ENCODE peak calls at places on chromosome 22, in four cellular contexts. T, B, G and O are unnamed samples.

GRCh38 chr22:43295173-43295572 is 48.0 kb downstream of the SCUBE1 start:
- ATAC-seq in T (no peak), G (no peak), B (no peak), O (no peak)

GRCh38 chr22:47155912-47156311 is 393.5 kb downstream of the TBC1D22A start:
- ATAC-seq in T (no peak), B (no peak), G (no peak), O (no peak)

GRCh38 chr22:19429950-19430889 is 1.3 kb downstream of the HIRA start:
- ATAC-seq in B (no peak), G (peak), T (no peak), O (no peak)

GRCh38 chr22:50292643-50293440 is 14.6 kb downstream of the PLXNB2 start:
- ATAC-seq in G (peak), B (peak), T (peak), O (no peak)

GRCh38 chr22:35915477-35916013 is 113.1 kb downstream of the RBFOX2 start:
- ATAC-seq in B (peak), T (no peak), G (no peak), O (no peak)

GRCh38 chr22:46744581-46744980 is 6.5 kb upstream of the CERK start:
- ATAC-seq in G (no peak), B (no peak), T (no peak), O (no peak)

GRCh38 chr22:49899530-49899929 is 18.7 kb downstream of the ALG12 start:
- ATAC-seq in T (no peak), G (peak), B (no peak), O (no peak)

GRCh38 chr22:38781033-38781432 is 12.9 kb downstream of the DNAL4 start:
- ATAC-seq in B (peak), T (no peak), G (no peak), O (no peak)

GRCh38 chr22:35014812-35015211 is 51.1 kb upstream of the ISX start:
- ATAC-seq in G (no peak), T (no peak), B (no peak), O (no peak)

GRCh38 chr22:37244114-37244921 is at the start of gene RAC2:
- ATAC-seq in T (peak), G (peak), B (no peak), O (no peak)

GRCh38 chr22:37243402-37244113 is 511 bp downstream of the RAC2 start:
- ATAC-seq in G (peak), T (peak), B (no peak), O (no peak)

GRCh38 chr22:37241351-37242142 is 2.5 kb downstream of the RAC2 start:
- ATAC-seq in B (no peak), T (no peak), G (peak), O (no peak)

GRCh38 chr22:37240941-37241320 is 3.1 kb downstream of the RAC2 start:
- ATAC-seq in G (no peak), B (no peak), T (no peak), O (no peak)

GRCh38 chr22:37242395-37242918 is 1.6 kb downstream of the RAC2 start:
- ATAC-seq in B (peak), T (peak), G (peak), O (peak)
- H3K4me3 ChIP-seq in B (no peak), T (peak), G (peak), O (no peak)

GRCh38 chr22:32531955-32532818 is 57.6 kb downstream of the FBXO7 start:
- ATAC-seq in T (no peak), G (no peak), B (no peak), O (peak)

GRCh38 chr22:32528984-32529982 is 54.7 kb downstream of the FBXO7 start:
- ATAC-seq in B (peak), G (peak), T (peak), O (peak)

GRCh38 chr22:32533265-32534068 is 58.9 kb downstream of the FBXO7 start:
- ATAC-seq in G (no peak), B (no peak), T (no peak), O (no peak)

GRCh38 chr22:32532819-32533128 is 58.2 kb downstream of the FBXO7 start:
- ATAC-seq in T (no peak), G (no peak), B (no peak), O (no peak)

DNA sequence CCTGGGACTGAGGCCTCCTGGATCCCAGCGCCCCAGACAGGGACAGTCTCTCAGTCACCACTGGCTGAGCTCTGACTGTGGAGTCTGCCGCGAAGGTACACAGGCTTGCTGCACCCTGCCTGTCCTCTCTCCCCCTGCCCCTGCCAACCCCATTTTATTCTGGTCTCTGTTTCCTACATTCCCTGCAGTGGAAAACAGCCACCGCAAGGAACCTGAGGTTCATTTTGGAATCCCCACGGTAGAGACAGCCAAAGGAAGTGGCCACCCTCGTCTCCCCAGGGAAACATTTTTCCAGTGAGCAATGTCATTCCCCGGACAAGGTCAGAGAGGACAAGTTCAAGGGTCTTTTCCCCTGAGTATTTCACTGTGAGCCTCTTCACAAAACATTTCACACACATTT is 56.6 kb downstream of the FBXO7 start:
- ATAC-seq in T (no peak), B (no peak), G (no peak), O (no peak)
- TF ChIP-seq POLR2AphosphoS5 in T (no peak), B (no peak), G (no peak), O (peak)

DNA sequence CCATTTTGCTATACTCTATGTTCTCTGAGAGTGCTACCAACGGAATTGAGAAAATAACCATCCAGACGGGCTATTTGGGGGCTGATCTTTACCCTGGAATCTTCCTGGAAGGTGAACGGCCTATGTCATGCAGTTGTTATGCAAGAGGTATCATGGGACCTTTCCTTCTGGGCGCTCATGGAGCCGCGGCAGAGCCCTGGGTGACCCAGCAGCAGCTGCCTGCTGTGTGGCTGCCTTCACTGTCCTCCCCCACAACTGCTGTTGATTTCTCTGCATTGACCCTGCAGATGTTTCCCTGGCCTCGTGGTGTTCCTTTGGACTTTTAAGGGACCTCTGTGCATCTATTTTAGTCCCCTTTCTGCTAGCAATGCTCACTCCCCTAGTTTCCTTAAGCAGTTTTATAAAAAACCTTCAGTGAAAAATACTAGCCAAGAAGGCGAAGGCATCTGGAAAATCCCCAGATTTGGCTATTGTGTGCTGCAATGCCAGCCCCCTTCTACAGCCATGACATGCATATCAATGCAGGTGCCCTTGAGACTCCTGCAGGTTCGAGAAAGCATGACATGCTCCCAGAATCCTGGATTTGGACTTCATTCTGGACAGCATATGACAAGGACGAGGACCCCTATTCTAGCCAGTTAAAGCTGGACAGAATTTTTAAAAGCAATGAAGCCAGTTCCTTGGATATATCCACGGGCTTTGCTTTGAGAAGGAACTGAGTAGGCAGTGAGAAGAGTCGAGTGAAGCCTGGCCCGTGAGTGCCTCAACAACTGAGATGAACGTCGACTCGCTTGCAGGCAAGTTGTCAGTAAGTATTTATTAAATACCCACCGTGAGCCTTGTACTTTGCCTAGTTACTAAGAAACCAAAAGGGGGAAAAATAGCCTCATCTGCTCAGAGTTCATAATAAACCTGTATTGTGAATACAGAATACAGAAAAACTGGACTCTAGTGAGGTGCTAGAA is at the start of gene SLC25A18:
- ATAC-seq in T (no peak), G (no peak), B (peak), O (peak)
- H3K4me3 ChIP-seq in T (no peak), G (no peak), B (no peak), O (no peak)

GRCh38 chr22:23386245-23386631 is 193.9 kb downstream of the IGLL1 start:
- ATAC-seq in B (peak), G (peak), T (peak), O (peak)

GRCh38 chr22:23384451-23384850 is 195.6 kb downstream of the IGLL1 start:
- ATAC-seq in G (no peak), B (no peak), T (no peak), O (no peak)

GRCh38 chr22:23386822-23387580 is 193.1 kb downstream of the IGLL1 start:
- ATAC-seq in B (no peak), T (no peak), G (no peak), O (no peak)

GRCh38 chr22:23384899-23385298 is 195.2 kb downstream of the IGLL1 start:
- ATAC-seq in T (no peak), B (no peak), G (no peak), O (no peak)

GRCh38 chr22:23385301-23386244 is 194.5 kb downstream of the IGLL1 start:
- ATAC-seq in G (peak), B (peak), T (peak), O (peak)
- TF ChIP-seq POLR2AphosphoS5 in G (no peak), B (no peak), T (no peak), O (no peak)

GRCh38 chr22:24593810-24594568 is 1.1 kb upstream of the LRRC75B start:
- ATAC-seq in B (no peak), G (no peak), T (no peak), O (no peak)
- H3K4me3 ChIP-seq in B (no peak), G (no peak), T (no peak), O (no peak)